ENCODE peak calls at places on chromosomes 4 and X, in ten cellular contexts. Y is uterus, D is left lung, J is lower lobe of right lung, T is upper lobe of left lung, E is mucosa of descending colon, U is breast epithelium, C is neural progenitor cell, R is hepatocyte, N is OCI-LY7. G is an unnamed sample. For H3K36me3, the result is how much of the 10 kb centered on the place peaks cover.

GRCh38 chrX:112846787-112847186 is 6.2 kb upstream of the AMOT start:
- DNase-seq in E (no peak), D (no peak), R (no peak), N (no peak), T (no peak), J (no peak), Y (no peak), C (no peak), U (no peak), G (no peak)

GRCh38 chr4:59248313-59248712 is 1951.8 kb upstream of the ADGRL3 start:
- DNase-seq in J (no peak), Y (no peak), C (no peak), D (no peak), R (no peak), U (no peak), T (no peak), N (no peak), E (no peak), G (no peak)

GRCh38 chr4:41590591-41590990 is 52.6 kb downstream of the LIMCH1 start:
- DNase-seq in N (no peak), C (no peak), U (peak), T (no peak), J (no peak), D (no peak), Y (no peak), E (no peak), R (no peak), G (peak)

GRCh38 chrX:111411591-111412371 is at the start of gene DCX:
- DNase-seq in T (no peak), Y (no peak), C (peak), J (no peak), N (no peak), U (no peak), E (no peak), R (no peak), D (no peak), G (no peak)

GRCh38 chr4:14257903-14258302 is 630.4 kb upstream of the BOD1L1 start:
- DNase-seq in R (no peak), E (no peak), D (no peak), J (no peak), U (no peak), Y (no peak), T (no peak), N (no peak), C (no peak), G (no peak)

GRCh38 chr4:118997601-118998000 is 108.9 kb downstream of the SYNPO2 start:
- DNase-seq in E (no peak), C (no peak), D (no peak), J (no peak), U (no peak), N (no peak), R (peak), T (no peak), Y (no peak), G (peak)

GRCh38 chr4:3415471-3416141 is 26.2 kb upstream of the HGFAC start:
- DNase-seq in Y (peak), T (peak), D (peak), R (no peak), U (no peak), C (no peak), E (no peak), N (no peak), J (peak), G (no peak)

GRCh38 chr4:182938213-182938645 is 21.0 kb upstream of the DCTD start:
- DNase-seq in D (peak), J (peak), R (peak), T (peak), Y (peak), U (no peak), N (peak), C (peak), E (peak), G (peak)

GRCh38 chr4:48227662-48228061 is 42.0 kb downstream of the TEC start:
- DNase-seq in C (no peak), T (no peak), E (no peak), Y (no peak), J (peak), N (no peak), D (no peak), R (no peak), U (no peak), G (no peak)

GRCh38 chrX:124215786-124216185 is 116.7 kb upstream of the TEX13D start:
- DNase-seq in R (no peak), T (no peak), E (no peak), U (no peak), J (no peak), Y (no peak), N (no peak), D (no peak), C (no peak), G (no peak)

GRCh38 chr4:156118821-156119220 is 165.2 kb upstream of the CTSO start:
- DNase-seq in T (no peak), Y (no peak), E (no peak), C (no peak), N (no peak), R (no peak), U (no peak), D (no peak), J (no peak), G (no peak)

GRCh38 chrX:134660627-134661026 is 2.4 kb upstream of the PLAC1 start:
- DNase-seq in N (no peak), E (no peak), C (no peak), T (no peak), U (no peak), R (no peak), D (no peak), Y (no peak), J (no peak), G (no peak)

GRCh38 chr4:181018472-181018871 is 1224.7 kb upstream of the TENM3 start:
- DNase-seq in C (no peak), E (no peak), D (no peak), T (no peak), Y (no peak), R (no peak), N (no peak), J (no peak), U (no peak), G (peak)

GRCh38 chr4:146638801-146639351 is at the start of gene POU4F2:
- DNase-seq in R (peak), E (no peak), N (no peak), J (no peak), D (no peak), T (peak), Y (no peak), U (no peak), C (peak), G (no peak)

GRCh38 chr4:70958681-70959080 is 34.8 kb upstream of the DCK start:
- DNase-seq in R (no peak), U (no peak), T (no peak), C (no peak), Y (no peak), N (no peak), D (no peak), J (no peak), E (no peak), G (no peak)

GRCh38 chr4:102620697-102621497 is 119.7 kb downstream of the NFKB1 start:
- DNase-seq in N (peak), R (peak), U (peak), Y (no peak), D (no peak), T (no peak), C (peak), J (no peak), E (no peak), G (peak)

GRCh38 chrX:37488323-37488722 is 83.1 kb upstream of the LANCL3 start:
- DNase-seq in R (no peak), C (no peak), U (no peak), D (no peak), Y (no peak), J (no peak), N (no peak), T (no peak), E (no peak), G (no peak)

DNA sequence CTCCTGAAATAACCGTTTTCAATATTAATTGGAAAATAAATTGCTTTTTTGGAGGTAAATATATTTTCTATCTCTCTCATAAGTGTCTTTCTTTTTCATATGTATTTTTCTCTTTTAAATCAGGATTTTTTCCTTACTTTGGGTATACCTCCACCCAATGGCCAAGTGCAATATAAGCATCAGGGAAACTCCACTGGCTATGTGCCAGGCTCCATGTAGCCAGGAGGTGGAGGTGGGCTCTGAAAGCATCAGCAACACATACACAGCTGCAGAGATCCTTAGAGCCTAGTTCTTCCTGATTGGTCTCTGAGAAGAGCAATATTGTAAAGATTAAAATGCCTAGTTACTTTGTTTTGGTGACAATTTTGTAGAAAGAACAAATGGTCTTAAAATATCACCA is 3.4 kb downstream of the GABRA2 start:
- DNase-seq in U (no peak), N (no peak), T (no peak), J (no peak), D (no peak), E (no peak), R (peak), C (peak), Y (no peak), G (no peak)
- TF ChIP-seq CTCF in U (no peak), N (no peak), T (no peak), J (no peak), D (no peak), E (no peak), R (peak), C (peak), Y (no peak), G (no peak)

DNA sequence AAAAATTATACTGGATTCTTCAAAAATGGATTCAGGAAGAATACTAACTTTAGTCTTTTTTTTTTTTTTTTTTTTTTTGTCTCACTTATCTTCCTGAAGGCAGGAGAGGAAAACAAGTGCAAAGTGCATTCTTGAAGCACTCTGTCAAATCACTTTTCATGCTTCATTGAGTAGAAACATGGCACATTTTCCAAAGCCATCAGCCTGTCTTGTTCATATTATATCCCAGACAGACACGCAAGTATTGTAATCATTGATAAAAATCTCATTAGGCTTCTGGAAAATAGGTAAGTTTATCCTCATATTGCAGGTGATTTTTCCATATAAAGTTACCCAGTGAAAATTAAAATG is 1.3 kb downstream of the BBS12 start:
- DNase-seq in D (no peak), T (no peak), J (no peak), U (no peak), Y (no peak), N (no peak), R (no peak), C (no peak), E (no peak), G (no peak)
- H3K4me3 ChIP-seq in D (peak), T (no peak), J (peak), U (peak), Y (no peak), N (peak), R (peak), C (peak), E (no peak), G (no peak)

GRCh38 chrX:133297284-133297683 is 79.1 kb upstream of the TFDP3 start:
- DNase-seq in E (no peak), D (no peak), N (no peak), J (no peak), C (no peak), R (no peak), T (no peak), Y (no peak), U (no peak), G (peak)
- H3K36me3 ChIP-seq in E (under half), D (under half), N (under half), J (under half), C (under half), R (under half), T (under half), Y (under half), U (under half), G (under half)

DNA sequence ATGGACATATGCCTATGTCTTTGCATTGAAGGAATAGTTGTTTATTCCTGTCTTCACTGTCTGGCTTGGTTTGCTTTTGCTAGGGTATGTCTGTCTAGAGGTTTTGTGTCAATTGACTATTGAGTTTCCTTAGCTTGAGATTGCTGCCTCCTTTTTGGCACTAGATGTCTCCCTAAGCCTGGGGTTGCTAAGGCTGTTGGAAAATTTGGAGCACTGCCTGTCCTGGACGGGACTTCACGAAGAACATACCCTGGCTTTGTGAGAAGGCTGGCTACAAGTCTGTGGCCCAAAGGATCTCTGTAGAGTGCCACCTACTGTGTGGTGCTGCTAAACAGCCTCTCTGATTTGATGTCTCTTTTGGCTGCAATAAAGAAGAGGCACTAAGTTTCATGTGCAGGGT is 183.8 kb upstream of the NUDT10 start:
- DNase-seq in N (peak), Y (no peak), E (no peak), R (peak), J (no peak), C (peak), T (no peak), D (no peak), U (no peak), G (peak)
- TF ChIP-seq CTCF in N (peak), Y (no peak), E (no peak), R (peak), J (no peak), C (peak), T (no peak), D (no peak), U (no peak), G (no peak)

DNA sequence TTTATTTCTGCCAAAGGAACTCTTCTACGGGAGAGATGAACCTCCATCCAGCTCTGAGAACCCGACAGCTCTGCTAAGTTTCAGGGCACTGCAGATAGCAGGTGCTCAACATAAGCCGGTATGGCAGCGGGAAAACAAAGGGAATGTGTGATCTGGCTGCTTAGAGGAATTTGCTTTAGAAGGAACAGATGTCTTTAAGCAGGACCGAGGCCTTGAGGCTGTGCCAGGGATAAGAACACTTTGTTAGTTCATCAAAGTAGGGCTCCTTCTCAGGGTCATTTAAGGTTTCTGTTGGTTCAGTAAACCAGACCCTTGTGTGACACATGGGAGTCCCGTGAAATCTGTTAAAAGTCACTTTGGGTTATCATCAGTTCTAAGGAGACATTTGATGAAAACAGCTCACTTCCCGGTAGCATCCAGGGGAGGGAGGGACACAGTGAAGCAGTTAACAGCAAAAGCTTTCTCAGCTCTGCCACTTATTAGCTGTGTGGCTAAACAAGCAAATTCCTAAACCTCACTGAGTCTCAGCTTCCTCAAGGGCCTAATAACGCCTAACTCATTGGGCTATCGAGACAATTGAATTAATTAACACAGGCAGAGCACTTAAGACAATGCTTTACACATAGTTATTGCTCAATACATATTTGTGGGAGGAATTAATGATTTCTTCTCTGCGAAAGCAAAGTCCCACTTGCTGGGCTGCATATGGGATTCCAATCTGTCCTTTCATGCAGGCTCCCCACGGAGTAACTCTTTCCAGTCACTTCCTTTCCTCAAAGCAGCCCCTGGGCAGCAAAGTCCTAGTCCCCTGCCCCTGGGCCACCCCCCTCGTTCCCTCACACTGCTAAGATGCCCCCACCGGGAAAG is 2.9 kb upstream of the FTSJ1 start:
- DNase-seq in R (no peak), N (no peak), Y (no peak), T (no peak), D (no peak), J (no peak), E (no peak), C (peak), U (no peak), G (no peak)
- H3K4me3 ChIP-seq in R (no peak), N (no peak), Y (no peak), T (no peak), D (no peak), J (no peak), E (no peak), C (no peak), U (no peak), G (no peak)

GRCh38 chrX:155231163-155231562 is 14.9 kb downstream of the VBP1 start:
- DNase-seq in J (no peak), Y (no peak), C (no peak), D (no peak), E (no peak), N (no peak), T (no peak), U (no peak), R (no peak), G (no peak)

GRCh38 chrX:155237719-155238118 is 21.5 kb downstream of the VBP1 start:
- DNase-seq in D (no peak), J (no peak), E (no peak), C (no peak), R (no peak), T (no peak), Y (no peak), N (no peak), U (no peak), G (no peak)

DNA sequence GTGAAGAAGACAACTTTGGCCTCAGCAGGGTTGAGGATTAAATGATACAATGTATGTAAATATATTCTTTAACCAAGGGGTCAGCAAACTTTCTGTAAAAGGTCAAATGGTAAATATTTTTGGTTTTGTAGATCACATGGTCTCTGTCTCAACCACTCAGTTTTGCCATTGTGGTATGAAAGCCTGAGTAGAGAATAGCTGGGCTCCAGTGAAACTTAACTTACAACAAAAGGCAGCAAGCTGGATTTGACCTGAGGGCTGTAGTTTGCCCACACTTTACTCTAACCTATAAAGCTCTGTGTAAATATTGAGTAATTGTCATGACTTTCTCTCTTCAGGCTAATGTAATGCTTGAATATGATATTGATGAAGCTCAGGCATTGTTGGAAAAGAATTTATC is 19.6 kb downstream of the VBP1 start:
- DNase-seq in T (no peak), D (no peak), J (no peak), R (no peak), U (no peak), N (no peak), Y (no peak), C (no peak), E (no peak), G (peak)
- H3K36me3 ChIP-seq in T (under half), D (under half), J (half or more), R (under half), U (under half), N (half or more), Y (under half), C (under half), E (under half), G (under half)

DNA sequence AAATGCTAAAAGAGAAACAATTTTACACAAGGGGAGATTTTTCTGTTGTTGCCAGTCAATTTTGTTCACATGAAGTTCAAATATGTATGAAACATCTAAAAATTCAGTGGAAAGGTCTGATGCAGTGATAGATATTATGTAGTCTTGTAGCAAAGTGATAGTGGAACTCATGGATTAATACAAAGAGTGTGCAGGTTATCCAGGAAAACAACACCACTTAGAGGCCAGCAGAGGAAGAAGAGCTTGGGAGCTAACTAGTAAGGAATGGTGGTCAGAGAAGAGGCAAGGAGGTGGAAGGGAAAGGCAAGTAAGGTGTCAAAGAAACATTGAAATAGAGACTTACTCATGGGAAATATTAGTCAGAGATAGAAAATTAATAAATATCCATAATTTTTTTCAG is 395.6 kb downstream of the MAPK10 start:
- DNase-seq in U (no peak), Y (no peak), N (no peak), D (no peak), C (no peak), T (no peak), R (no peak), J (no peak), E (no peak), G (no peak)
- TF ChIP-seq CTCF in U (no peak), Y (peak), N (no peak), D (no peak), C (peak), T (no peak), R (peak), J (no peak), E (no peak), G (no peak)

GRCh38 chr4:81850701-81851100 is 379.0 kb upstream of the RASGEF1B start:
- DNase-seq in T (no peak), R (no peak), E (no peak), D (no peak), J (no peak), U (no peak), N (no peak), C (no peak), Y (no peak), G (no peak)

GRCh38 chr4:81854406-81854805 is 382.7 kb upstream of the RASGEF1B start:
- DNase-seq in Y (no peak), U (no peak), E (no peak), C (no peak), R (no peak), D (no peak), N (no peak), J (no peak), T (no peak), G (no peak)

GRCh38 chr4:81852031-81852715 is 380.5 kb upstream of the RASGEF1B start:
- DNase-seq in J (no peak), R (no peak), E (no peak), D (no peak), N (no peak), T (no peak), U (no peak), Y (no peak), C (no peak), G (no peak)
- H3K4me3 ChIP-seq in J (no peak), R (no peak), E (no peak), D (no peak), N (no peak), T (no peak), U (no peak), Y (no peak), C (no peak), G (no peak)

DNA sequence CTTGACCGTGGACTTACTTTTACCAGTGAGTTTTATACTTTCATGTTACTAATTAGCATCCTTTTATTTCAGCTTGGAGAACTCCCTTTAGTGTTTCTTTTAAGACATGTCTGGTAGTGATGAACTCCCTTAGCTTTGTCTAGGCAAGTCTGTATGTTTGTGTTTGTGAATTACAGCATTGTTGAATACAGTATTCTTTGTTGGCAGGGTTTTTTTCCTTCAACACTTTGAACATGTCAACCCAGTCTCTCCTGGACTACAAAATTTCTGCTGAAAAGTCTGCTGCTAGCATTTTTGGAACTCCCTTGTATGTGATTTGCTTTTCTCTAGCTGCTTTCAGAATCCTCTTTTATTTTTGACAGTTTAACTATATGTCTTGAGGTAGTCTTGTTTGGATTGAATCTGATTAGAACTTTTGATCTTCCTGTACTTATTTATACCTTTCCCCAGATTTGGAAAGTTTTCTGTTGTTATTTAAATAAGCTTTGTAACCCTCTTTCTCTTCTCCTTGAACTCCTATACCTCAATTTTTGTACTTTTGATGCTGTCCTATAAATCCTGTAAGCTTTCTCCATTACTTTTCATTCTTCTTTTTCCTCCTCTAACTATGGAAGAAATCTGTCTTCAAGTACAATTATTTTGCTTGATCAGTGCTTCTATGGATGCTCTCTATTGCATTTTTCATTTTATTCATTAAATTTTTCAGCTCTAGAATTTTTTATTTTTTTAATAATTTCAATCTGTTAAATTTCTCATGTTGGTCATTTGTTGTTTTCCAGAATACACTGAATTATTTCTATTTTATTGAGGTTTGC is 14.1 kb downstream of the PAPSS1 start:
- DNase-seq in D (no peak), U (no peak), E (no peak), R (no peak), Y (no peak), C (no peak), J (no peak), T (no peak), N (no peak), G (no peak)
- H3K36me3 ChIP-seq in D (under half), U (under half), E (under half), R (under half), Y (under half), C (under half), J (under half), T (under half), N (half or more), G (under half)